ENCODE peak calls at places on chromosomes 11 and 22, in nine cellular contexts. Y is heart right ventricle, Q is lower leg skin, T is AG08395, B is GM04504, J is T1000, M is RWPE1, O is fibroblast of lung, G is brain microvascular endothelial cell. X is an unnamed sample.
A peak's percentile ranks its signal among the peaks of the same experiment; 100 is the strongest.

GRCh38 chr11:15027011-15027410 is 46.4 kb upstream of the CALCB start:
- DNase-seq in Q (no peak), T (no peak), G (no peak), M (no peak), B (no peak), Y (no peak), J (no peak), O (no peak), X (no peak)

GRCh38 chr22:42992886-42993479 is 22.0 kb downstream of the PACSIN2 start:
- DNase-seq in G (no peak), T (no peak), Y (no peak), O (no peak), B (no peak), M (no peak), Q (no peak), J (no peak), X (no peak)

GRCh38 chr11:64284962-64285884 is at the start of gene GPR137:
- DNase-seq in J (peak; percentile 86), M (peak; percentile 80), O (peak; percentile 61), G (peak; percentile 40), Q (peak; percentile 97), Y (peak; percentile 89), B (no peak), T (peak; percentile 95), X (peak; percentile 86)

GRCh38 chr11:132898021-132898420 is 634.3 kb downstream of the OPCML start:
- DNase-seq in Q (no peak), J (no peak), Y (no peak), G (peak; percentile 76), O (peak; percentile 69), B (no peak), M (no peak), T (no peak), X (no peak)

GRCh38 chr11:43905788-43906187 is 25.2 kb downstream of the ALKBH3 start:
- DNase-seq in B (no peak), M (no peak), T (no peak), G (peak; percentile 76), O (peak; percentile 58), J (no peak), Y (no peak), Q (no peak), X (no peak)

GRCh38 chr22:44449061-44449682 is 48.9 kb downstream of the RTL6 start:
- DNase-seq in T (peak; percentile 85), J (peak; percentile 84), M (peak; percentile 19), Q (peak; percentile 64), Y (no peak), G (peak; percentile 75), B (peak; percentile 85), O (peak; percentile 93), X (no peak)

GRCh38 chr11:15819679-15820286 is 536.6 kb downstream of the SOX6 start:
- DNase-seq in Q (peak; percentile 88), J (no peak), O (peak; percentile 42), B (no peak), G (peak; percentile 40), Y (peak; percentile 84), T (peak; percentile 61), M (peak; percentile 33), X (peak; percentile 77)

GRCh38 chr11:119933164-119933563 is 204.2 kb upstream of the NECTIN1 start:
- DNase-seq in G (no peak), M (no peak), Q (no peak), B (no peak), T (no peak), J (no peak), O (no peak), Y (no peak), X (no peak)

GRCh38 chr11:94405062-94405461 is 3.8 kb upstream of the GPR83 start:
- DNase-seq in B (no peak), M (no peak), Q (no peak), Y (no peak), T (no peak), O (no peak), G (no peak), J (no peak), X (no peak)

GRCh38 chr11:12792590-12792989 is 118.4 kb downstream of the TEAD1 start:
- DNase-seq in G (no peak), Y (no peak), O (peak; percentile 75), J (no peak), M (no peak), T (no peak), Q (no peak), B (no peak), X (no peak)

GRCh38 chr22:33747576-33748180 is 172.6 kb downstream of the LARGE1 start:
- DNase-seq in O (no peak), B (no peak), G (no peak), T (no peak), Q (no peak), J (no peak), M (no peak), Y (no peak), X (no peak)

GRCh38 chr11:66607126-66607834 is 9.2 kb upstream of the RBM14 start:
- DNase-seq in Y (peak; percentile 53), J (peak; percentile 59), B (peak; percentile 46), M (peak; percentile 27), Q (peak; percentile 89), O (peak; percentile 78), G (peak; percentile 46), T (peak; percentile 79), X (no peak)

X was measured in HEK293T.